ENCODE peak calls at places on chromosomes 16 and 17, in ten cellular contexts. V is tibial artery, O is foreskin fibroblast, T is SK-N-SH, D is dorsolateral prefrontal cortex, X is Panc1, A is PC-3, N is neural progenitor cell, P is K562, U is fibroblast of the aortic adventitia. F is an unnamed sample.

GRCh38 chr17:51761105-51761504 is 397.4 kb downstream of the CA10 start:
- DNase-seq in O (no peak), V (no peak), X (no peak), T (no peak), D (no peak), A (no peak), P (no peak), U (no peak), N (no peak), F (no peak)

GRCh38 chr17:57536289-57536688 is 208.8 kb downstream of the CCDC182 start:
- DNase-seq in U (no peak), N (no peak), O (no peak), X (no peak), T (no peak), V (no peak), A (no peak), P (no peak), D (no peak), F (no peak)

GRCh38 chr17:38604479-38605229 is 1.1 kb downstream of the SRCIN1 start:
- DNase-seq in O (no peak), A (no peak), N (peak; percentile 87), T (peak; percentile 69), D (peak; percentile 75), V (no peak), X (no peak), U (no peak), P (peak; percentile 85), F (no peak)

GRCh38 chr17:8081876-8082275 is 5.6 kb downstream of the ALOX12B start:
- DNase-seq in O (no peak), V (no peak), N (no peak), T (no peak), A (no peak), X (no peak), U (no peak), P (no peak), D (no peak), F (no peak)

GRCh38 chr17:62628845-62629555 is 1.5 kb downstream of the MRC2 start:
- DNase-seq in T (peak; percentile 90), U (peak; percentile 67), V (no peak), D (no peak), O (peak; percentile 67), X (no peak), N (peak; percentile 54), P (no peak), A (no peak), F (peak; percentile 54)

GRCh38 chr17:75878174-75878998 is at the start of gene TRIM47:
- DNase-seq in P (peak; percentile 91), V (peak; percentile 69), X (no peak), O (peak; percentile 76), N (peak; percentile 56), D (peak; percentile 60), T (peak; percentile 81), A (peak; percentile 74), U (peak; percentile 72), F (peak; percentile 55)

GRCh38 chr16:715448-716249 is 731 bp downstream of the METRN start:
- DNase-seq in X (no peak), O (peak; percentile 69), A (no peak), N (peak; percentile 83), U (no peak), P (peak; percentile 60), D (no peak), V (no peak), T (peak; percentile 81), F (no peak)

GRCh38 chr16:83351846-83352245 is 455.9 kb upstream of the HSBP1 start:
- DNase-seq in D (no peak), U (no peak), N (no peak), T (no peak), V (no peak), P (no peak), O (peak; percentile 9), A (no peak), X (no peak), F (peak; percentile 59)

GRCh38 chr16:54287018-54287757 is 601 bp upstream of the IRX3 start:
- DNase-seq in V (no peak), P (no peak), U (no peak), A (no peak), D (no peak), T (no peak), X (no peak), O (no peak), N (no peak), F (no peak)

GRCh38 chr16:56610609-56611111 is 2.3 kb downstream of the MT2A start:
- DNase-seq in P (no peak), X (no peak), O (peak; percentile 82), T (no peak), V (peak; percentile 25), A (no peak), U (peak; percentile 66), N (no peak), D (no peak), F (no peak)
- H3K4me3 ChIP-seq in P (no peak overlapping the region), X (peak overlapping the region; percentile 87), O (peak overlapping the region; percentile 69), T (peak overlapping the region; percentile 94), V (peak overlapping the region; percentile 76), A (peak overlapping the region; percentile 90), U (no peak overlapping the region), N (no peak overlapping the region), D (peak overlapping the region; percentile 84), F (peak overlapping the region; percentile 97)

GRCh38 chr17:79506150-79506870 is 104.5 kb downstream of the RBFOX3 start:
- DNase-seq in A (no peak), N (no peak), U (no peak), O (no peak), P (no peak), T (no peak), D (no peak), X (no peak), V (no peak), F (no peak)

GRCh38 chr17:79501910-79502309 is 108.9 kb downstream of the RBFOX3 start:
- DNase-seq in D (no peak), N (no peak), A (no peak), X (no peak), U (no peak), P (no peak), T (no peak), V (no peak), O (no peak), F (no peak)

GRCh38 chr17:79503440-79503839 is 107.4 kb downstream of the RBFOX3 start:
- DNase-seq in O (no peak), U (no peak), D (no peak), P (no peak), X (no peak), N (no peak), T (no peak), A (no peak), V (no peak), F (no peak)

GRCh38 chr17:79505199-79505598 is 105.7 kb downstream of the RBFOX3 start:
- DNase-seq in X (no peak), V (no peak), D (no peak), P (no peak), N (no peak), A (no peak), O (no peak), U (no peak), T (no peak), F (no peak)

GRCh38 chr17:79504181-79504605 is 106.7 kb downstream of the RBFOX3 start:
- DNase-seq in V (no peak), A (peak; percentile 11), U (no peak), X (no peak), T (no peak), O (no peak), P (no peak), N (no peak), D (peak; percentile 60), F (no peak)
- TF ChIP-seq CTCF in V (no peak), A (no peak), U (no peak), X (no peak), T (no peak), O (no peak), P (peak; percentile 47), N (no peak), D (peak; percentile 13), F (no peak)

DNA sequence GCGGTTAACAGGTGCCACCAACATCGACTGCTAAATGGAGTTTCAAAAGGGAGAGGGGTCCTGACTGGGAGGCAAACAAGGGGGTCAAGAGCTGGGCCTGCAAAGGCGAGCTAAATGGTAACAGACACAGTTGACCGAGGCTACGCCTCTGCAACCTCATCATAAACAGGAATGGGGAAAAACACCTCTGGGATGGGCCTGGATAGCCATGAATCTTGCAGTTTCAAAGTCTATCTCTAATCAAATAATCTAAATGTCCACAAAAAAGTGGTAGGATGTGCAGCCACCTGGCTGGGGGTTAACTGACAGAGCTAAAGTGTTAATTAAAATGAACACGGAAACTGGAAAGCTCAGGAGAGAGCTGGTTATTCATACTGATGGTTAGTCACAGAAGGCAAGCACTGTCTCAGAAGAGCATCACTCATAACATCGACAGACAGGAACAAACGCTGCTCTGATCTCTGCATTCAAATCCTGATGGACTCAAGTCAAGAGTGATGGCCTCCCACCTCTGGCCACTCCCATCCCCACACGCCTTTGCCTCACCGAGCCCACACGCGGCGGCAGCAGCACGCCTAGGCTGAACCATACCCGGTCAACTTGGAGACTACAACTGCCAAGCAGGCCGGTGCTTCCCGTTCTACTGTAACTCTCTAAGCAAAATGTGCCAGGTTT is 56.3 kb downstream of the CREBBP start:
- DNase-seq in T (no peak), V (no peak), D (no peak), O (no peak), X (no peak), N (no peak), P (no peak), U (no peak), A (no peak), F (no peak)
- H3K4me3 ChIP-seq in T (no peak overlapping the region), V (no peak overlapping the region), D (peak overlapping the region; percentile 18), O (no peak overlapping the region), X (no peak overlapping the region), N (no peak overlapping the region), P (no peak overlapping the region), U (no peak overlapping the region), A (no peak overlapping the region), F (no peak overlapping the region)

GRCh38 chr16:19094542-19095365 is 19.0 kb upstream of the ITPRIPL2 start:
- DNase-seq in N (no peak), U (no peak), V (no peak), X (peak; percentile 77), A (peak; percentile 66), P (peak; percentile 21), O (peak; percentile 16), T (no peak), D (no peak), F (no peak)
- TF ChIP-seq CTCF in N (no peak), U (no peak), V (no peak), X (peak; percentile 75), A (peak; percentile 24), P (peak; percentile 39), O (no peak), T (peak; percentile 26), D (no peak), F (no peak)

F was measured in astrocyte.